ENCODE peak calls at places on chromosomes 1 and 21, in eight cellular contexts. X is nucleus accumbens; Q is AG04450; C is activated naive CD4-positive, alpha-beta T cell treated with anti-CD3 and anti-CD28 coated beads for 36 hours; W is naive thymus-derived CD8-positive, alpha-beta T cell; B is RCC 7860; V is posterior vena cava; G is NCI-H2081 treated with DMSO at 0.1 percent for 48 hours. J is an unnamed sample.

GRCh38 chr1:114131526-114132220 is 22.0 kb downstream of the SYT6 start:
- DNase-seq in X (no peak), Q (no peak), C (no peak), W (no peak), B (no peak), V (no peak), G (no peak), J (no peak)

GRCh38 chr1:61426884-61427283 is 298.1 kb downstream of the TM2D1 start:
- DNase-seq in X (no peak), Q (no peak), C (no peak), W (no peak), B (no peak), V (no peak), G (no peak), J (no peak)

GRCh38 chr1:96445296-96445695 is 276.3 kb upstream of the PTBP2 start:
- DNase-seq in X (no peak), Q (no peak), C (no peak), W (no peak), B (no peak), V (no peak), G (no peak), J (no peak)

GRCh38 chr1:119917304-119918055 is 21.2 kb upstream of the ADAM30 start:
- DNase-seq in X (no peak), Q (no peak), C (no peak), W (no peak), B (no peak), V (no peak), G (no peak), J (no peak)

GRCh38 chr1:26372039-26372438 is 511 bp downstream of the ZNF683 start:
- DNase-seq in X (no peak), Q (no peak), C (no peak), W (no peak), B (no peak), V (no peak), G (no peak), J (no peak)

GRCh38 chr1:23436520-23437354 is 12.2 kb upstream of the TCEA3 start:
- DNase-seq in X (no peak), Q (no peak), C (peak; percentile 18), W (no peak), B (no peak), V (peak; percentile 77), G (no peak), J (no peak)

GRCh38 chr1:200365897-200366426 is 43.9 kb downstream of the ZNF281 start:
- DNase-seq in X (no peak), Q (no peak), C (no peak), W (no peak), B (no peak), V (no peak), G (no peak), J (no peak)

GRCh38 chr1:108661030-108661609 is at the start of gene HENMT1:
- DNase-seq in X (peak; percentile 72), Q (no peak), C (peak; percentile 78), W (peak; percentile 72), B (no peak), V (peak; percentile 90), G (no peak), J (no peak)

GRCh38 chr21:34865922-34866271 is 183.2 kb downstream of the RUNX1 start:
- DNase-seq in X (no peak), Q (no peak), C (peak; percentile 76), W (no peak), B (no peak), V (no peak), G (no peak), J (no peak)

GRCh38 chr1:61135286-61135685 is 52.9 kb downstream of the NFIA start:
- DNase-seq in X (no peak), Q (no peak), C (no peak), W (no peak), B (no peak), V (no peak), G (no peak), J (no peak)

GRCh38 chr1:235011599-235012435 is 116.8 kb downstream of the TOMM20 start:
- DNase-seq in X (peak; percentile 24), Q (peak; percentile 99), C (peak; percentile 99), W (peak; percentile 85), B (peak; percentile 100), V (peak; percentile 85), G (no peak), J (no peak)

GRCh38 chr1:65372557-65372956 is 47.9 kb upstream of the LEPR start:
- DNase-seq in X (no peak), Q (no peak), C (no peak), W (no peak), B (no peak), V (no peak), G (no peak), J (no peak)

GRCh38 chr1:12184008-12184681 is 17.4 kb downstream of the TNFRSF1B start:
- DNase-seq in X (peak; percentile 65), Q (peak; percentile 66), C (no peak), W (no peak), B (no peak), V (peak; percentile 94), G (no peak), J (no peak)

GRCh38 chr1:234586892-234587445 is 23.0 kb downstream of the IRF2BP2 start:
- DNase-seq in X (no peak), Q (no peak), C (no peak), W (no peak), B (no peak), V (no peak), G (no peak), J (no peak)

GRCh38 chr1:24009406-24009805 is 29.3 kb upstream of the SRSF10 start:
- DNase-seq in X (no peak), Q (no peak), C (no peak), W (no peak), B (peak; percentile 79), V (no peak), G (no peak), J (no peak)

GRCh38 chr1:244049142-244049968 is 1.7 kb upstream of the ZBTB18 start:
- DNase-seq in X (peak; percentile 72), Q (no peak), C (peak; percentile 48), W (peak; percentile 37), B (no peak), V (no peak), G (no peak), J (no peak)

GRCh38 chr1:29121516-29121937 is 2.2 kb downstream of the TMEM200B start:
- DNase-seq in X (no peak), Q (no peak), C (no peak), W (no peak), B (no peak), V (no peak), G (no peak), J (no peak)

GRCh38 chr1:205084360-205084759 is at the start of gene TMEM81:
- DNase-seq in X (no peak), Q (no peak), C (no peak), W (no peak), B (no peak), V (no peak), G (no peak), J (no peak)

GRCh38 chr1:51648180-51649109 is 31.6 kb downstream of the OSBPL9 start:
- DNase-seq in X (peak; percentile 3), Q (peak; percentile 67), C (no peak), W (no peak), B (peak; percentile 63), V (no peak), G (no peak), J (no peak)

GRCh38 chr1:161486806-161487482 is 18.3 kb upstream of the FCGR2A start:
- DNase-seq in X (peak; percentile 51), Q (peak; percentile 43), C (peak; percentile 50), W (peak; percentile 33), B (peak; percentile 28), V (no peak), G (no peak), J (peak; percentile 17)

GRCh38 chr1:92987462-92987861 is 26.2 kb upstream of the DIPK1A start:
- DNase-seq in X (no peak), Q (no peak), C (no peak), W (no peak), B (no peak), V (no peak), G (no peak), J (no peak)

GRCh38 chr1:55320891-55321290 is 105.7 kb upstream of the USP24 start:
- DNase-seq in X (no peak), Q (no peak), C (no peak), W (no peak), B (no peak), V (no peak), G (no peak), J (no peak)

GRCh38 chr1:71667224-71667623 is 586.4 kb upstream of the ZRANB2 start:
- DNase-seq in X (no peak), Q (no peak), C (no peak), W (no peak), B (no peak), V (no peak), G (peak; percentile 66), J (no peak)

GRCh38 chr1:75097686-75098085 is 36.5 kb upstream of the LHX8 start:
- DNase-seq in X (peak; percentile 5), Q (no peak), C (no peak), W (no peak), B (no peak), V (no peak), G (no peak), J (no peak)

GRCh38 chr1:2972011-2972878 is 49.0 kb upstream of the ACTRT2 start:
- DNase-seq in X (no peak), Q (no peak), C (no peak), W (no peak), B (no peak), V (peak; percentile 72), G (no peak), J (no peak)

GRCh38 chr1:56543783-56544612 is 35.4 kb downstream of the PLPP3 start:
- DNase-seq in X (no peak), Q (no peak), C (no peak), W (no peak), B (no peak), V (no peak), G (no peak), J (no peak)

GRCh38 chr1:220884109-220884980 is 5.1 kb downstream of the HLX start:
- DNase-seq in X (peak; percentile 34), Q (no peak), C (no peak), W (no peak), B (no peak), V (no peak), G (no peak), J (no peak)

GRCh38 chr1:239914827-239915231 is 176.9 kb upstream of the FMN2 start:
- DNase-seq in X (no peak), Q (peak; percentile 6), C (no peak), W (no peak), B (peak; percentile 44), V (no peak), G (no peak), J (no peak)

GRCh38 chr1:225418598-225418997 is 9.2 kb downstream of the LBR start:
- DNase-seq in X (no peak), Q (no peak), C (no peak), W (no peak), B (no peak), V (no peak), G (no peak), J (no peak)

GRCh38 chr1:48793863-48794262 is 17.2 kb upstream of the BEND5 start:
- DNase-seq in X (no peak), Q (no peak), C (no peak), W (peak; percentile 28), B (no peak), V (no peak), G (no peak), J (no peak)

GRCh38 chr1:231016234-231016633 is 23.8 kb downstream of the FAM89A start:
- DNase-seq in X (no peak), Q (no peak), C (no peak), W (no peak), B (no peak), V (no peak), G (no peak), J (no peak)

GRCh38 chr1:101198842-101199636 is 37.8 kb upstream of the S1PR1 start:
- DNase-seq in X (no peak), Q (no peak), C (peak; percentile 82), W (no peak), B (no peak), V (no peak), G (no peak), J (no peak)

GRCh38 chr1:151908228-151908691 is 1.1 kb downstream of the THEM4 start:
- DNase-seq in X (no peak), Q (no peak), C (no peak), W (no peak), B (no peak), V (no peak), G (no peak), J (no peak)

GRCh38 chr1:93770640-93771039 is 89.0 kb upstream of the BCAR3 start:
- DNase-seq in X (no peak), Q (no peak), C (no peak), W (no peak), B (no peak), V (no peak), G (no peak), J (no peak)